ENCODE peak calls at places on chromosomes 1 and 21, in seven cellular contexts. O, K, U, X, F, A and W are unnamed samples.

GRCh38 chr1:160539896-160540858 is 17.1 kb upstream of the SLAMF6 start:
- DNase-seq in U (peak), K (peak), A (peak), O (no peak), X (peak), F (peak), W (peak)

GRCh38 chr21:42411891-42412635 is 8.4 kb downstream of the UBASH3A start:
- DNase-seq in A (peak), O (no peak), U (no peak), X (no peak), K (no peak), F (no peak), W (no peak)

GRCh38 chr1:183840140-183840539 is 35.2 kb downstream of the RGL1 start:
- DNase-seq in K (no peak), F (no peak), U (no peak), X (no peak), O (no peak), A (peak), W (no peak)

GRCh38 chr1:76465030-76465429 is 390.5 kb downstream of the ST6GALNAC3 start:
- DNase-seq in X (no peak), O (no peak), A (peak), F (no peak), K (no peak), U (no peak), W (no peak)

GRCh38 chr21:32298148-32298559 is 501 bp upstream of the MRAP start:
- DNase-seq in X (no peak), K (no peak), O (no peak), A (peak), F (no peak), U (no peak), W (no peak)

GRCh38 chr1:15756143-15757015 is 2.2 kb upstream of the FBLIM1 start:
- DNase-seq in A (no peak), X (peak), K (no peak), F (peak), O (no peak), U (no peak), W (peak)

GRCh38 chr1:39808784-39809517 is 20.3 kb upstream of the BMP8B start:
- DNase-seq in X (no peak), K (no peak), U (no peak), F (no peak), O (no peak), A (no peak), W (no peak)

GRCh38 chr1:178310685-178311105 is 186.1 kb downstream of the CLEC20A start:
- DNase-seq in F (no peak), X (peak), O (peak), A (peak), U (no peak), K (no peak), W (no peak)

GRCh38 chr1:204426474-204426873 is 14.9 kb upstream of the PPP1R15B start:
- DNase-seq in A (no peak), U (no peak), O (no peak), F (no peak), X (no peak), K (no peak), W (no peak)

GRCh38 chr1:204263240-204263848 is 49.6 kb upstream of the GOLT1A start:
- DNase-seq in A (no peak), F (no peak), X (no peak), U (no peak), O (no peak), K (no peak), W (no peak)

GRCh38 chr1:230809205-230809990 is 58.9 kb downstream of the C1orf198 start:
- DNase-seq in O (no peak), F (peak), U (no peak), K (no peak), X (no peak), A (no peak), W (no peak)

GRCh38 chr1:93322349-93322748 is 23.4 kb upstream of the DR1 start:
- DNase-seq in X (no peak), U (no peak), O (no peak), A (no peak), K (no peak), F (peak), W (no peak)

GRCh38 chr1:85865183-85865582 is 156.9 kb upstream of the ZNHIT6 start:
- DNase-seq in O (no peak), A (peak), K (no peak), X (no peak), U (no peak), F (no peak), W (no peak)

GRCh38 chr1:146012703-146013565 is 8.6 kb downstream of the HJV start:
- DNase-seq in X (peak), F (peak), K (peak), O (peak), U (no peak), A (peak), W (no peak)

GRCh38 chr1:215794151-215794550 is 227.0 kb downstream of the KCTD3 start:
- DNase-seq in X (no peak), K (no peak), A (no peak), F (no peak), O (no peak), U (no peak), W (no peak)

GRCh38 chr1:160720366-160720765 is 8.7 kb upstream of the CD48 start:
- DNase-seq in F (no peak), X (no peak), U (no peak), O (no peak), K (no peak), A (no peak), W (no peak)

GRCh38 chr1:182332256-182332655 is 59.3 kb downstream of the GLUL start:
- DNase-seq in U (no peak), A (no peak), F (no peak), K (no peak), O (no peak), X (no peak), W (no peak)

GRCh38 chr21:21415741-21416140 is 417.5 kb downstream of the NCAM2 start:
- DNase-seq in K (no peak), O (no peak), F (no peak), U (no peak), A (peak), X (no peak), W (no peak)

GRCh38 chr1:162404550-162405160 is 7.3 kb downstream of the SH2D1B start:
- DNase-seq in X (no peak), K (no peak), A (peak), U (no peak), F (no peak), O (no peak), W (no peak)

GRCh38 chr21:45982758-45983731 is 1.5 kb downstream of the COL6A1 start:
- DNase-seq in U (no peak), X (no peak), F (no peak), O (no peak), A (no peak), K (no peak), W (peak)

GRCh38 chr1:59487335-59488031 is 190.6 kb downstream of the FGGY start:
- DNase-seq in A (peak), K (no peak), X (no peak), O (no peak), F (no peak), U (no peak), W (no peak)

GRCh38 chr1:218383051-218383450 is 37.9 kb downstream of the TGFB2 start:
- DNase-seq in O (no peak), F (no peak), K (no peak), A (no peak), U (no peak), X (no peak), W (no peak)